ENCODE peak calls at places on chromosomes 5 and 9, in nine cellular contexts. I, C, K, V, R, M, O, D and Z are unnamed samples.

GRCh38 chr9:132235894-132236661 is 74.2 kb downstream of the NTNG2 start:
- DNase-seq in D (peak; percentile 78), K (peak; percentile 81), V (peak; percentile 56), I (peak; percentile 77), R (peak; percentile 73), C (peak; percentile 82), M (peak; percentile 36), O (peak; percentile 87), Z (peak; percentile 89)

GRCh38 chr5:113299591-113299990 is 135.2 kb downstream of the TSSK1B start:
- DNase-seq in V (no peak), R (no peak), C (no peak), O (no peak), D (no peak), M (no peak), I (no peak), K (no peak), Z (no peak)

GRCh38 chr9:95507456-95508241 is 9.1 kb downstream of the PTCH1 start:
- DNase-seq in I (peak; percentile 67), C (peak; percentile 73), R (peak; percentile 76), D (no peak), O (peak; percentile 47), V (peak; percentile 73), M (peak; percentile 42), K (peak; percentile 78), Z (peak; percentile 60)

GRCh38 chr5:158899792-158900191 is 199.9 kb downstream of the EBF1 start:
- DNase-seq in M (no peak), C (peak; percentile 3), O (no peak), K (peak; percentile 68), V (no peak), D (no peak), I (peak; percentile 28), R (no peak), Z (peak; percentile 66)

GRCh38 chr5:84437673-84438315 is 53.1 kb upstream of the EDIL3 start:
- DNase-seq in V (peak; percentile 91), R (no peak), M (no peak), C (no peak), O (no peak), I (no peak), D (no peak), K (no peak), Z (no peak)

GRCh38 chr5:35198096-35198495 is 32.2 kb downstream of the PRLR start:
- DNase-seq in I (no peak), C (peak; percentile 78), O (peak; percentile 91), R (peak; percentile 69), K (no peak), V (peak; percentile 37), M (no peak), D (peak; percentile 72), Z (peak; percentile 54)

GRCh38 chr5:59287361-59287760 is 606.2 kb downstream of the PDE4D start:
- DNase-seq in D (no peak), K (no peak), C (no peak), M (no peak), V (no peak), R (no peak), O (peak; percentile 60), I (no peak), Z (no peak)

GRCh38 chr5:7881091-7881490 is 12.1 kb downstream of the MTRR start:
- DNase-seq in V (no peak), O (no peak), R (no peak), D (no peak), I (no peak), C (no peak), M (no peak), K (no peak), Z (no peak)

GRCh38 chr9:136493567-136493971 is 10.7 kb upstream of the SEC16A start:
- DNase-seq in D (no peak), O (no peak), K (no peak), R (no peak), C (no peak), M (no peak), I (no peak), V (no peak), Z (no peak)

GRCh38 chr5:61817472-61818326 is 485.6 kb downstream of the ZSWIM6 start:
- DNase-seq in K (no peak), I (peak; percentile 27), D (no peak), O (peak; percentile 36), V (peak; percentile 39), R (peak; percentile 57), C (peak; percentile 62), M (no peak), Z (peak; percentile 76)

DNA sequence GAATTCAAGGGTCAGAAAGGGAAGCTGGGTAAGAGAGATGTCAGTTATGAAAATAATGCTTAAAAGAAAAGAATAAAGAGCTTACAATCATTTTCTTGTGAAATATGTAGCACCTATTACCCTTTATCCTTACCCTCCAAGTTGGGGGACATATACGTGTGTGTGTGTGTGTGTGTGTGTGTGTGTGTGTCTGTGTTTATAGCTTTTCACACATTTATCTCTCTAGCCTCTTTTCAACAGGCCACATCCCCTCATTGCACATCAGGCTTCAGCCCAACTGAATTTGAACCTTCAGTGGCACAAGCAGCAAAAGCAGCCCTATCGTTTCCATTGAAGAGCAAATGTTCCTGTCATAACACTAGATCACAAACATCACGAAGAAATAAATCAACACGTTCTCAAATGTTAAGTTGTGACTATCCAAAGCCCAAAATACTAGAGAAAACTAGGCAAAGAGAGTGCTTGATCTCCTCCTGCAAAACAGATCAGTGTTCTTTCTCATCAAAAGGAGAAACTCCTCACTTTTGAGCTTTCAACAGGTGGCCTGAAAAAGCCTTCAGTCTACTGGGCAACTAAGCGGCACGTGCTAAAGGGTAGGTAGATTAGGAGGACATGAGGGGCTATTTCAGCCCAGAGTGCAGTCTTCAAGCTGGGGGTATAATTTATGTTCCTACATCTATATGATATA is 416.4 kb downstream of the EFNA5 start:
- DNase-seq in C (no peak), I (no peak), K (no peak), D (no peak), V (no peak), M (no peak), R (no peak), O (no peak), Z (no peak)
- TF ChIP-seq POLR2A in C (no peak), I (no peak), K (no peak), D (no peak), V (no peak), M (no peak), R (no peak), O (no peak), Z (no peak)

DNA sequence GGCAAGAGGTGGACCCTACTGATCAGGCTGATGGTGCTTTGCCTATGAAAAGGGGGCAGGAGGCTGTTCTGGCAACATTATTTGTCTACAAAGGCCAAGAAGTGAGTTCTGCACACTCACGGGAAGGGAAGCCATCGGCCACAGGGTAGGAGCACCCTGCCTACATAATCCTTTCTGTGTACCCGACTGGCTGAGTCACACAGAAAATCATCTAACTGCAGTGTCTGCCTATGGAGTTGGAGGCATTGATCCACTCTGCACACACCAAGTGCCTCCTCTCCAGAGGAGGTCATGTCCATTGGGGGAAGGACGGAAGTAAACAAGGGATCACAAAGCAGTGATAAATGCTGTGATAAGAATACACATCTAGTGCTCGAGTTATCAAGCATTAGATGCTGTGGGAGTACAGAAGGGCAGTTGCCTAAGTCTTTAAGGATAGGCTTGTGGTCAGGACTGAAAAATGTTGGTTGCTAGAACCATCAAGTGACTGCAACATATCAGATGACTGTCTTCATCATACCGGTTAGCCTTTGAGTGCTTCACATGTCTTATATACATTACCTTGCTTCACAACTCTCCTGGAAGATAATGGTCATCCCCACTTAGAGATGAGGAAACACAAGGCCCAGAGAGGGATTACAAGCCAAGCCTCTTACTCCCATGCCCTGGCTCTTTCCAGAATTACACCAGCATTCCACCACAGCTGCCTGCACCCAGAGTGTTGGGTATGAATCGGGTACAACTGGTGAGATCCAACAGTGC is 1.3 kb upstream of the SLC2A8 start:
- DNase-seq in V (no peak), D (no peak), K (no peak), I (no peak), O (no peak), C (no peak), M (no peak), R (no peak), Z (no peak)
- H3K27me3 ChIP-seq in V (peaks cover 5% of the 10 kb centered on the region), D (no peaks in the 10 kb centered on the region), K (no peaks in the 10 kb centered on the region), I (no peaks in the 10 kb centered on the region), O (no peaks in the 10 kb centered on the region), C (no peaks in the 10 kb centered on the region), M (no peaks in the 10 kb centered on the region), R (no peaks in the 10 kb centered on the region), Z (no peaks in the 10 kb centered on the region)

GRCh38 chr9:3526166-3526902 is 533 bp upstream of the RFX3 start:
- DNase-seq in D (peak; percentile 85), C (peak; percentile 87), R (peak; percentile 91), M (peak; percentile 73), O (peak; percentile 90), I (peak; percentile 92), K (peak; percentile 93), V (peak; percentile 79), Z (peak; percentile 92)

GRCh38 chr9:3525836-3526165 is at the start of gene RFX3:
- DNase-seq in V (peak; percentile 97), I (peak; percentile 93), C (peak; percentile 90), M (peak; percentile 88), D (peak; percentile 89), R (peak; percentile 93), K (peak; percentile 95), O (peak; percentile 90), Z (peak; percentile 92)

GRCh38 chr9:3526903-3527652 is 1.3 kb upstream of the RFX3 start:
- DNase-seq in V (peak; percentile 13), C (peak; percentile 12), R (no peak), D (no peak), I (no peak), K (no peak), O (no peak), M (no peak), Z (no peak)

GRCh38 chr9:3528466-3528865 is 2.7 kb upstream of the RFX3 start:
- DNase-seq in V (no peak), O (no peak), D (no peak), K (no peak), C (no peak), R (no peak), M (no peak), I (no peak), Z (no peak)

GRCh38 chr9:3527653-3527960 is 1.8 kb upstream of the RFX3 start:
- DNase-seq in R (no peak), K (no peak), M (no peak), I (no peak), C (no peak), V (no peak), O (no peak), D (no peak), Z (no peak)
- H3K27ac ChIP-seq in R (peak overlapping the region; percentile 100), K (peak overlapping the region; percentile 100), M (peak overlapping the region; percentile 100), I (peak overlapping the region; percentile 99), C (peak overlapping the region; percentile 99), V (no peak overlapping the region), O (no peak overlapping the region), D (peak overlapping the region; percentile 98), Z (peak overlapping the region; percentile 99)

DNA sequence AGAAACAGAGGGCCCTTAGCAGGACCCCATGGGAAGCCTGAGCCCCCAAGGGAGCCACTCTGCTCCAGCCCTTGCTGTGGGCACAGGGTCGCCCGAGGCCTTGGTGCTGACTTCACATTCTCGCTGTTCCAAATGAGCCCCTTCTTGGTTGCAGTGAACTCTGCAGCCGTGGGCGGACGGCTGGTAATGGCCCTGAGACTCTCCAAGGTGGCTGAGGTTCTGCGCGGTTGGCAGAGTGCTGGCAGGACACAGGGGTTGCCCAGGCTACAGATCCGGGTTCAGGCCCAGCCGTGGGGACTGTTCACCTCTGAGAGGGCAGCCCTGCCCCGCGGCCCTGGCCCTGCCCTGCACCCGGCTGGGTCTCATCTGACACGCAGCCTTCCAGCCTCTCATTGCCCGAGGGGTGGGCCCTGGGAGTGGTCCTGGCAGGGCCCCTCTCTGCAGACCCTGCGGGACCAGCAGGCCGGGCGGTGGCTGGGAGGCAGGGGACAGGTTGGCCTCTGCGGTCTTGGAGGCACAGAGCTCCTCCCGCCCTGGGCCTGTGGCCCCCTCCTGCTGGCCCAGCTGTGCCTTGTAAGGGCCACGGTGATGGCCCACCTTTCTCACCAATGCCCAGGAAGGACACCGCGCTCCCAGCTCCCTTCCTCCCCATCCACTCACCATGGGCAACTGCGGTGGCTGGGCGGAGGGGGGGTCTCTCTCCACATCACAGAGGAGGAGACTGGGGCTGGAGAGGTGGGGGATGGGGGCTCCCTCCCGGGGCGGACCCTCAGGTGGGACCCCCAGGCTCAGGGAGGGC is 51.6 kb downstream of the AHRR start:
- DNase-seq in K (no peak), D (no peak), C (no peak), R (peak; percentile 46), M (no peak), O (peak; percentile 38), V (no peak), I (peak; percentile 16), Z (peak; percentile 15)
- TF ChIP-seq POLR2A in K (no peak), D (no peak), C (no peak), R (no peak), M (no peak), O (no peak), V (no peak), I (no peak), Z (no peak)